ENCODE peak calls at places on chromosomes 11 and 22, in six cellular contexts. O, Y, A, T, Q and H are unnamed samples.

GRCh38 chr11:73401924-73402833 is 26.0 kb downstream of the RELT start:
- DNase-seq in O (no peak), Y (no peak), A (no peak), T (no peak), Q (no peak), H (no peak)

GRCh38 chr11:44572431-44572830 is 7.0 kb downstream of the CD82 start:
- DNase-seq in O (no peak), Y (no peak), A (no peak), T (no peak), Q (no peak), H (no peak)

GRCh38 chr11:131656179-131656838 is 285.9 kb downstream of the NTM start:
- DNase-seq in O (no peak), Y (no peak), A (no peak), T (peak), Q (no peak), H (no peak)

GRCh38 chr22:20079745-20080444 is at the start of gene DGCR8:
- DNase-seq in O (peak), Y (peak), A (peak), T (peak), Q (peak), H (peak)

GRCh38 chr11:126195119-126195518 is 16.3 kb downstream of the RPUSD4 start:
- DNase-seq in O (no peak), Y (no peak), A (no peak), T (no peak), Q (no peak), H (no peak)

GRCh38 chr11:11966826-11967668 is 41.4 kb downstream of the DKK3 start:
- DNase-seq in O (peak), Y (no peak), A (peak), T (peak), Q (no peak), H (peak)

GRCh38 chr11:114255289-114255688 is 40.9 kb upstream of the NNMT start:
- DNase-seq in O (no peak), Y (no peak), A (no peak), T (no peak), Q (no peak), H (no peak)

GRCh38 chr22:38028344-38029130 is 28.7 kb upstream of the PICK1 start:
- DNase-seq in O (no peak), Y (no peak), A (no peak), T (no peak), Q (no peak), H (no peak)

GRCh38 chr22:43733138-43733537 is 79.0 kb downstream of the EFCAB6 start:
- DNase-seq in O (no peak), Y (no peak), A (no peak), T (no peak), Q (no peak), H (no peak)

GRCh38 chr22:33984741-33985287 is 64.5 kb upstream of the LARGE1 start:
- DNase-seq in O (no peak), Y (no peak), A (no peak), T (no peak), Q (no peak), H (no peak)

GRCh38 chr22:38788417-38788816 is 5.5 kb downstream of the DNAL4 start:
- DNase-seq in O (no peak), Y (peak), A (peak), T (no peak), Q (peak), H (no peak)

GRCh38 chr11:87266751-87267150 is 229.0 kb downstream of the TMEM135 start:
- DNase-seq in O (no peak), Y (no peak), A (peak), T (no peak), Q (no peak), H (no peak)

GRCh38 chr22:26805131-26805530 is 147.7 kb downstream of the MIAT start:
- DNase-seq in O (no peak), Y (no peak), A (peak), T (no peak), Q (no peak), H (no peak)

GRCh38 chr22:47203554-47203991 is 441.1 kb downstream of the TBC1D22A start:
- DNase-seq in O (no peak), Y (no peak), A (no peak), T (no peak), Q (no peak), H (no peak)

GRCh38 chr22:49943405-49943765 is 17.2 kb upstream of the PIM3 start:
- DNase-seq in O (no peak), Y (no peak), A (no peak), T (no peak), Q (no peak), H (no peak)

GRCh38 chr11:124070906-124071621 is 29.9 kb upstream of the OR10G7 start:
- DNase-seq in O (peak), Y (peak), A (peak), T (peak), Q (peak), H (peak)

GRCh38 chr11:124069429-124070401 is 28.6 kb upstream of the OR10G7 start:
- DNase-seq in O (peak), Y (peak), A (peak), T (peak), Q (peak), H (peak)

GRCh38 chr11:124068711-124069110 is 27.6 kb upstream of the OR10G7 start:
- DNase-seq in O (no peak), Y (no peak), A (no peak), T (no peak), Q (no peak), H (no peak)

GRCh38 chr11:124072147-124072546 is 31.0 kb upstream of the OR10G7 start:
- DNase-seq in O (no peak), Y (no peak), A (no peak), T (no peak), Q (no peak), H (no peak)

DNA sequence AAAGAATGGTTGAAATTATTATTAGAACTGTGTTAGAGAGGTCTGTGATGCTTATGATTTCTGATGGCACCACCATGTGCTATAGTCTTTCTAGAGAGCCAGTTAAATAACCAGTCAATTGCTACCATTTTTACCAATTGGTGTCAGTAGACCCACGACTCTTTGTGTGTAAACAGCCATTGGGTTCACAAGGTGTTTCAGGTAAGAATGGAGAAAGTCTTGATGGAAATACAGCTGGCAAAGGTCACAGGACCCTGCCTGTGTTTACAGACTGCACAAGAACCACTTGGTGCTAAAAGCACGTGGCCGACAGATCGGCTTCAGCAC is 30.5 kb upstream of the OR10G7 start:
- DNase-seq in O (no peak), Y (no peak), A (no peak), T (no peak), Q (no peak), H (no peak)
- TF ChIP-seq CTCF in O (peak), Y (no peak), A (no peak), T (no peak), Q (no peak), H (no peak)

GRCh38 chr11:60754887-60755286 is 1.8 kb upstream of the MS4A15 start:
- DNase-seq in O (no peak), Y (no peak), A (no peak), T (no peak), Q (no peak), H (no peak)

GRCh38 chr11:60753309-60753708 is 3.4 kb upstream of the MS4A15 start:
- DNase-seq in O (no peak), Y (no peak), A (no peak), T (no peak), Q (no peak), H (no peak)

GRCh38 chr11:60757231-60757800 is 649 bp downstream of the MS4A15 start:
- DNase-seq in O (no peak), Y (no peak), A (no peak), T (no peak), Q (no peak), H (no peak)

GRCh38 chr11:60761436-60762190 is 4.9 kb downstream of the MS4A15 start:
- DNase-seq in O (no peak), Y (no peak), A (no peak), T (no peak), Q (no peak), H (no peak)

DNA sequence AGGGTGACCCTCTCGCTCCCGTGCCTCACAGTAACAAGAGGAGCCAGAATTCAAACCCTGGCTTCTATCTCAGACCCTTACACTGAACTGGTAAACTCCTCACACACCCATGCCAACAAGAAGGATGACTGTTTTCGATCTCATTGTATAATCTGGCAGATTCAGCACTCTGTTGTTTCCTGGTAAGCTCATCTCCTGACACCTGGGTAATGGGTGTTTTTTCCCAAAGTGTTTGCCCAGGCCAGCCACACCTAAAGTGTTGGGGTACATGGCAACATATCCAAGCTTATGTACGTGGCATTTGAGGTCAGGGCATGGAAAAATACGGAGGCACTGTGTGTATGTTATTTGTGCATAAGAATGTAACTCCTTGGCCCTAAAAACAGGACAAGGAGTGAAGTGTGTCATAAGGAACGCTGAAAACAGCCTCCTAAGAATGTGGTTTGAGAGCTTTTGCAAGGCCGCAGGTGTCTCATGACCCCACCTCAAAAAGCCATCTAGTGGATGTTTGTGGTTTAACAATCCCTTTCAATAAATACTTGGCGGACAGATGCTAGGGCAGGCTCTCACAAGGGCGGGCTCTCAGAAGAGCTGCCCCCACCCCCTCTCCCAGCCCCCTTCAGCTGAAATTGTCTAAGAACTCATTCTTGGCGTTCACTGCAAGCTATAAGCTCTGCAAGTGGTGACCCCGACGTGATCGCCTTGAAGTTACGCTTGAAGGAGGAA is at the start of gene MS4A15:
- DNase-seq in O (peak), Y (no peak), A (peak), T (no peak), Q (no peak), H (no peak)
- TF ChIP-seq CTCF in O (peak), Y (peak), A (peak), T (peak), Q (no peak), H (peak)

GRCh38 chr11:47269002-47269828 is 718 bp upstream of the MADD start:
- DNase-seq in O (peak), Y (peak), A (peak), T (peak), Q (no peak), H (peak)
- TF ChIP-seq CTCF in O (no peak), Y (peak), A (peak), T (no peak), Q (peak), H (no peak)

DNA sequence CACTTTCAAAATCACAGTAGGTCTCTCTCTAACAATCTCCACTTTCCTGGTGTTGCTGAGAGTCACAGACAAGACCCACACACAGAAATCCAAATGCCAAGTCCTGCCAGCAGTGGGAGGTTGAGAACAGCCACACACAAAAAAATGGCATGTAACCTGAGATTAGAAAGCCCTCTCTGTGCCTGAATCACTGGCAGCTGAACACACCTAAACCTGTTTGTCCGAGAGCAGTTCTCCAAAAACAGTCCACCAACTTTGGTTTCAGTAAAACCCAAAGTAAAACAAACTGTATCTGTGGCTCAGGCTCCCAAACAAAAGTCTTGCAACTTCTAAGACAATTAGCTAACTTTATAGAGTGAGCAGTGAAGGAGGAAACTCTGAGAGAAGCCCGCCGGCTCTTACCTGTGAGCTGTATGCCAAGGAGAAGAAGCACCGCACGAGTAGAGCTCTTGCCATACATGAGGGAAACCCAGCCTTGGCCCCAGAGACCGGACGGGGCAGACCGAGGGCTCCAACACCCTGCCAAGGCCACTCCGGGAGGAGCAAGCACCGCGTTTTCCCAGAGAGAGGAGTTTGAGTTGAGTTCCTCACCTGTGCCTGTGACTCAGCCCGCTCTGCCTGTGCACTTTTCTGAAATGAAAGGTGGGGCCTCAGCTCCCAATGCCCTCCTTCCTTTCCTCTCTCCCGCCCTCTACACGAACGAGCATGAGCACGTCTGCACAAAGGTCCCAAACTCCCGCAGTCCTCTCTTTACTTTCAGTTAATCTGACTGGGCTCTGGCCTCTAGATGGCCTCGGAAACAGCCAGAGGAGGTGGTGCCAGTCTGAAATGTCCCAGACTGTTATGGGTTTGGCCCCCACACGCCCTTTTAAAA is at the start of gene MPZL2:
- DNase-seq in O (peak), Y (no peak), A (peak), T (peak), Q (no peak), H (peak)
- TF ChIP-seq CTCF in O (no peak), Y (no peak), A (peak), T (no peak), Q (no peak), H (no peak)

DNA sequence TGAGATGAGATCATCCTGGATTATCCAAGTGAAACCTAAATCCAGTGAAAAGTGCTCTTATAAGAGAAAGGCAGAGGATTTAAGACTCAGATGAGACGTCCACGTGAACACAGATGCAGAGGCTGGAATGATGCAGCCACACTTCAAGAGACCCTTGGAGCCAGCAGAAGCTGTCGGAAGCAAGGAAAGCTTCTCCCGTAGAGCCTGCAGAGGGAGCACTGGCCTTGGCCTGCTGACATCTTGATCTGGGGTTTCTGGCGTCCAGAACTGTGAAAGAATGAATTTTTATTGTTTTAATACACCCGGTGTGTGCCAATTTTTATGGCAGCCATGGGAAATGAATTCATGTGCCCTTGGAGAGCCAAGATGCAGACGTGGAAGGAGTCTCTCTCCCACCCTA is 407.0 kb upstream of the B3GAT1 start:
- DNase-seq in O (peak), Y (no peak), A (no peak), T (peak), Q (no peak), H (no peak)
- TF ChIP-seq CTCF in O (no peak), Y (no peak), A (no peak), T (no peak), Q (no peak), H (peak)

DNA sequence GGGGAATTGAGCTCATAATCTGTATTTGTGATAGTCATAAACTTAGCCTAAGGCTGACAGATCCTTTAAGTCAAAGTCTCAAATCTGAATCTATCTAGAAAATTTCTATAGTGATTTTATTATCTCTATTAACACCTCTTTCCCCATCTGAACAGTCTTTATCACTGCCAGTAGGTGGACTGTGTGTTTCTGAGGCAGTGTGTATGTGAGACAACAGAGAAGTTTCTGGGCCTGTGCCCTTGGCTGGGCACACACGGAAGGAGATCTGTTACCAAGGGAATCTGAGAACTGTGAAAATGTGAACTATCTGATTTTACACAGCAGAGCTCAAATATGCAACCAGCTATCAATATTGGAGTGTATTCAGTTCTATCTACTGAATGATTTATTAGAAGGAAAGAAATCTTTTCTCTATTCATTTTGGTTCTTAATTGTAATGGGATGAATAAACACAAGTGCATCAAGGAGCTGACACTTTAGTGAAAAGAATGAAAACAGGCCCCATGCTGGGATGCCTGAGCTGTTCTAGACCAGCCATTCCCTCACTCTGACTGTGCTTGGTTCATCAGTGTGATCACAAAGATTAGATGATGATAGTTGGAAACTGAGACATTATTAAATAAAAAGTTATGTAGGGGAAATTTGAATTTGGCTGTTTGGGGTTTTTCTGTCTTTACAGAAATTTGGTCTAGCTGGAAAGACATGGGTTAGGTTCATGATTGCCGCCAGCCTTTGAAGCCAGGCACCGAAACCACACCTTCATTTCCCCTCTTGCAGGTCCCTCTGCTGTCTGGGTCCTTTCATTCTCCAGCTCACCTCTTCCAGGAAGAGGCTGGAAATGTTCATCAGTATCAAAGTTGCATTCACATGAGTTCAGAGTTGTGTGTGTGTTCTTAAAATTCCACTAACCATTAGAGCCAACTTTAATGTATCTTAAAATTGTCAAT is 68.1 kb downstream of the LIF start:
- DNase-seq in O (no peak), Y (no peak), A (no peak), T (no peak), Q (no peak), H (no peak)
- TF ChIP-seq CTCF in O (no peak), Y (no peak), A (no peak), T (no peak), Q (no peak), H (no peak)